ENCODE peak calls at places on chromosome 1, in seven cellular contexts. Y is IMR-90, H is prostate gland, W is HCT116, R is lung, X is fibroblast of lung, C is transverse colon. K is an unnamed sample.

GRCh38 chr1:230127105-230128054 is 60.3 kb downstream of the GALNT2 start:
- DNase-seq in X (no peak), R (no peak), Y (no peak), C (no peak), H (no peak), W (no peak), K (no peak)

GRCh38 chr1:209825591-209826433 is 2.0 kb upstream of the UTP25 start:
- DNase-seq in W (no peak), Y (no peak), H (peak; percentile 77), X (no peak), C (no peak), R (no peak), K (no peak)

GRCh38 chr1:99455760-99456159 is 190.2 kb upstream of the PALMD start:
- DNase-seq in R (no peak), Y (no peak), W (no peak), H (no peak), X (peak; percentile 61), C (no peak), K (no peak)

GRCh38 chr1:67726224-67726623 is 41.2 kb downstream of the GADD45A start:
- DNase-seq in C (no peak), X (peak; percentile 41), Y (peak; percentile 62), W (no peak), R (no peak), H (no peak), K (no peak)

GRCh38 chr1:214588963-214589597 is 13.9 kb upstream of the CENPF start:
- DNase-seq in R (no peak), H (no peak), W (no peak), X (peak; percentile 56), C (no peak), Y (peak; percentile 38), K (no peak)

GRCh38 chr1:159014851-159015250 is 5.1 kb downstream of the IFI16 start:
- DNase-seq in W (no peak), X (no peak), Y (no peak), H (no peak), C (no peak), R (no peak), K (no peak)

GRCh38 chr1:84686203-84686602 is 4.1 kb downstream of the SSX2IP start:
- DNase-seq in Y (no peak), H (no peak), C (no peak), R (no peak), X (no peak), W (no peak), K (no peak)

GRCh38 chr1:106268070-106268469 is 788.4 kb upstream of the PRMT6 start:
- DNase-seq in X (peak; percentile 5), W (no peak), H (no peak), C (no peak), Y (no peak), R (no peak), K (no peak)

GRCh38 chr1:20630730-20631129 is 2.5 kb upstream of the PINK1 start:
- DNase-seq in C (no peak), H (no peak), Y (no peak), R (no peak), X (no peak), W (no peak), K (no peak)

GRCh38 chr1:179183857-179184256 is 45.6 kb downstream of the ABL2 start:
- DNase-seq in R (no peak), Y (no peak), W (no peak), H (no peak), X (no peak), C (no peak), K (no peak)

GRCh38 chr1:11069233-11069950 is 9.6 kb upstream of the SRM start:
- DNase-seq in H (no peak), C (no peak), Y (no peak), R (no peak), W (no peak), X (no peak), K (no peak)

GRCh38 chr1:201877877-201878339 is 10.8 kb upstream of the SHISA4 start:
- DNase-seq in X (peak; percentile 46), Y (peak; percentile 63), R (no peak), W (peak; percentile 46), C (no peak), H (peak; percentile 83), K (no peak)

GRCh38 chr1:211910136-211910884 is 79.7 kb upstream of the LPGAT1 start:
- DNase-seq in C (peak; percentile 41), R (no peak), W (no peak), H (no peak), Y (no peak), X (no peak), K (no peak)

GRCh38 chr1:43444827-43445225 is 8.9 kb downstream of the HYI start:
- DNase-seq in R (no peak), X (no peak), Y (no peak), W (no peak), H (no peak), C (peak; percentile 7), K (no peak)

GRCh38 chr1:14971201-14971600 is 182.3 kb upstream of the TMEM51 start:
- DNase-seq in H (no peak), R (no peak), Y (no peak), C (no peak), W (no peak), X (no peak), K (no peak)

GRCh38 chr1:99557556-99558256 is 88.2 kb upstream of the PALMD start:
- DNase-seq in H (no peak), R (no peak), W (no peak), C (no peak), Y (peak; percentile 92), X (peak; percentile 90), K (no peak)

GRCh38 chr1:17281775-17282181 is 26.2 kb upstream of the PADI4 start:
- DNase-seq in H (no peak), X (no peak), C (no peak), R (no peak), Y (no peak), W (no peak), K (no peak)

GRCh38 chr1:17280894-17281293 is 27.1 kb upstream of the PADI4 start:
- DNase-seq in H (no peak), C (no peak), R (no peak), Y (no peak), X (no peak), W (no peak), K (no peak)

GRCh38 chr1:17280436-17280835 is 27.6 kb upstream of the PADI4 start:
- DNase-seq in W (no peak), C (no peak), Y (no peak), H (no peak), R (no peak), X (no peak), K (no peak)

GRCh38 chr1:17277511-17278159 is 28.7 kb downstream of the PADI3 start:
- DNase-seq in W (no peak), H (no peak), C (no peak), Y (no peak), X (no peak), R (no peak), K (no peak)

GRCh38 chr1:17279001-17279830 is 28.8 kb upstream of the PADI4 start:
- DNase-seq in W (no peak), X (peak; percentile 31), H (no peak), C (no peak), R (no peak), Y (no peak), K (no peak)
- H3K4me1 ChIP-seq in W (peaks cover 9% of the 10 kb centered on the region), X (no peaks in the 10 kb centered on the region), H (no peaks in the 10 kb centered on the region), C (no peaks in the 10 kb centered on the region), R (no peaks in the 10 kb centered on the region), Y (no peaks in the 10 kb centered on the region), K (no peaks in the 10 kb centered on the region)

GRCh38 chr1:9249263-9249533 is 14.6 kb downstream of the H6PD start:
- DNase-seq in Y (no peak), X (no peak), W (no peak), C (no peak), R (no peak), H (no peak), K (no peak)
- H3K4me1 ChIP-seq in Y (peaks cover 10% of the 10 kb centered on the region), X (no peaks in the 10 kb centered on the region), W (no peaks in the 10 kb centered on the region), C (peaks cover 14% of the 10 kb centered on the region), R (peaks cover 31% of the 10 kb centered on the region), H (peaks cover 34% of the 10 kb centered on the region), K (peaks cover 57% of the 10 kb centered on the region)

GRCh38 chr1:205440476-205441317 is 15.1 kb downstream of the BLACAT1 start:
- DNase-seq in X (peak; percentile 72), H (peak; percentile 56), W (peak; percentile 85), C (peak; percentile 89), Y (peak; percentile 54), R (peak; percentile 75), K (no peak)

GRCh38 chr1:205437570-205437969 is 15.7 kb upstream of the LEMD1 start:
- DNase-seq in Y (no peak), R (no peak), H (no peak), C (no peak), W (no peak), X (no peak), K (no peak)

GRCh38 chr1:205436776-205437485 is 15.1 kb upstream of the LEMD1 start:
- DNase-seq in R (no peak), H (no peak), C (no peak), W (no peak), Y (no peak), X (no peak), K (no peak)

GRCh38 chr1:205440121-205440475 is 15.7 kb downstream of the BLACAT1 start:
- DNase-seq in Y (no peak), W (no peak), R (no peak), X (no peak), C (no peak), H (no peak), K (no peak)

GRCh38 chr1:205438213-205439158 is 16.6 kb upstream of the LEMD1 start:
- DNase-seq in W (peak; percentile 45), C (peak; percentile 87), H (peak; percentile 70), X (peak; percentile 68), R (peak; percentile 83), Y (peak; percentile 65), K (peak; percentile 17)
- H3K4me1 ChIP-seq in W (peaks cover 54% of the 10 kb centered on the region), C (peaks cover 23% of the 10 kb centered on the region), H (no peaks in the 10 kb centered on the region), X (no peaks in the 10 kb centered on the region), R (peaks cover 22% of the 10 kb centered on the region), Y (no peaks in the 10 kb centered on the region), K (peaks cover 15% of the 10 kb centered on the region)

GRCh38 chr1:8423134-8423701 is 105.3 kb downstream of the SLC45A1 start:
- DNase-seq in R (no peak), X (no peak), W (no peak), C (peak; percentile 48), H (no peak), Y (no peak), K (no peak)

GRCh38 chr1:8425150-8425780 is 107.4 kb downstream of the SLC45A1 start:
- DNase-seq in W (no peak), H (no peak), X (no peak), R (no peak), C (no peak), Y (no peak), K (no peak)

GRCh38 chr1:8425781-8426161 is 107.9 kb downstream of the SLC45A1 start:
- DNase-seq in W (no peak), C (no peak), H (no peak), Y (no peak), X (no peak), R (no peak), K (no peak)

GRCh38 chr1:8423702-8424538 is 106.0 kb downstream of the SLC45A1 start:
- DNase-seq in Y (peak; percentile 65), H (no peak), R (peak; percentile 42), X (peak; percentile 78), C (peak; percentile 63), W (peak; percentile 36), K (peak; percentile 28)

DNA sequence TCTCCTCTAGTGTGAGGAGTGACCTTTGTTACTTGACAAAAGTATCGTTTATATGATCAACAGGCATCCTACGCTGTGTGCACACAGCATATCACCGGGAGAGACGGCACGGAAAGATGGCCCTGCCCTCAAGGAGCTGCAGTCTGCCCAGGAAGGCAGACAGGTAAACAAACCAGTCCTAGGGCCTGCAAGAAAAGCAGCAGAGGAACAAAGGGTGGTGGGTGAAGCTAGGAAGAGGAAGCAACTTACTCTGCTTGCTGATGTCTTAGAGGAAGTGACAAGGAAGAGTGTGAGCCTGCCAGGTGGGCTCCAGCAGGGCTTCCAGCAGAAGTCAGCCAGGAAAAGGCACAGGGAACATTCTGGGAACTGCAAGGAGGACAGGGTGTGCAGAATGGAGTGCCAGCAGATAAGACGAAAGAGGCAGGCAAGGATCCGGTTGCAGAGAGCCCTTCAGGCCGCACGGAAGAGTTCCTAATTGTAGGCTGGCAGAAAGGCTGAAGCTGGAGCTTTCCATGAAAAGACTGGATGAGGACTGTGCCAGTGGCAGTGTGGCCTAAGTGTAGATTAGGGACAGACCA is 106.7 kb downstream of the SLC45A1 start:
- DNase-seq in W (peak; percentile 22), X (no peak), C (peak; percentile 76), R (peak; percentile 51), Y (no peak), H (peak; percentile 82), K (peak; percentile 15)
- H3K4me1 ChIP-seq in W (peaks cover 25% of the 10 kb centered on the region), X (peaks cover 7% of the 10 kb centered on the region), C (peaks cover 16% of the 10 kb centered on the region), R (peaks cover 17% of the 10 kb centered on the region), Y (peaks cover 11% of the 10 kb centered on the region), H (peaks cover 22% of the 10 kb centered on the region), K (peaks cover 36% of the 10 kb centered on the region)